ENCODE peak calls at places on chromosomes 16 and 17, in seven cellular contexts. One of them, this sample, is unnamed.

GRCh38 chr17:3890082-3890892 is 2.6 kb downstream of the CAMKK1 start:
- DNase-seq in tibial artery: peak
- DNase-seq in left ventricle myocardium inferior: peak
- DNase-seq in tibial nerve: peak
- DNase-seq in stomach: peak
- DNase-seq in psoas muscle: peak
- DNase-seq in coronary artery: peak
- DNase-seq in this sample: peak

GRCh38 chr16:49344401-49344800 is 29.2 kb upstream of the C16orf78 start:
- DNase-seq in coronary artery: peak
- DNase-seq in left ventricle myocardium inferior: no peak
- DNase-seq in tibial artery: no peak
- DNase-seq in stomach: no peak
- DNase-seq in tibial nerve: no peak
- DNase-seq in psoas muscle: no peak
- DNase-seq in this sample: no peak

GRCh38 chr16:4393243-4393606 is 21.6 kb downstream of the VASN start:
- DNase-seq in left ventricle myocardium inferior: no peak
- DNase-seq in coronary artery: peak
- DNase-seq in tibial nerve: no peak
- DNase-seq in tibial artery: no peak
- DNase-seq in psoas muscle: no peak
- DNase-seq in stomach: peak
- DNase-seq in this sample: no peak

GRCh38 chr17:80025140-80025539 is 10.5 kb downstream of the TBC1D16 start:
- DNase-seq in stomach: no peak
- DNase-seq in psoas muscle: no peak
- DNase-seq in tibial artery: no peak
- DNase-seq in tibial nerve: no peak
- DNase-seq in left ventricle myocardium inferior: no peak
- DNase-seq in coronary artery: no peak
- DNase-seq in this sample: no peak

GRCh38 chr17:45227101-45227591 is 5.5 kb downstream of the FMNL1 start:
- DNase-seq in tibial artery: no peak
- DNase-seq in stomach: no peak
- DNase-seq in left ventricle myocardium inferior: no peak
- DNase-seq in tibial nerve: no peak
- DNase-seq in coronary artery: no peak
- DNase-seq in psoas muscle: no peak
- DNase-seq in this sample: no peak

GRCh38 chr17:50481648-50482047 is 3.0 kb downstream of the RSAD1 start:
- DNase-seq in tibial nerve: no peak
- DNase-seq in psoas muscle: no peak
- DNase-seq in stomach: no peak
- DNase-seq in left ventricle myocardium inferior: no peak
- DNase-seq in coronary artery: no peak
- DNase-seq in tibial artery: no peak
- DNase-seq in this sample: no peak

GRCh38 chr16:24734382-24734781 is 4.9 kb downstream of the TNRC6A start:
- DNase-seq in coronary artery: no peak
- DNase-seq in stomach: no peak
- DNase-seq in tibial artery: no peak
- DNase-seq in psoas muscle: no peak
- DNase-seq in tibial nerve: no peak
- DNase-seq in left ventricle myocardium inferior: no peak
- DNase-seq in this sample: no peak

GRCh38 chr17:1532836-1533602 is 16.6 kb upstream of the INPP5K start:
- DNase-seq in left ventricle myocardium inferior: no peak
- DNase-seq in tibial artery: no peak
- DNase-seq in tibial nerve: no peak
- DNase-seq in psoas muscle: no peak
- DNase-seq in coronary artery: no peak
- DNase-seq in stomach: no peak
- DNase-seq in this sample: no peak

GRCh38 chr17:79272666-79273219 is 198.1 kb downstream of the ENGASE start:
- DNase-seq in coronary artery: no peak
- DNase-seq in left ventricle myocardium inferior: no peak
- DNase-seq in tibial artery: no peak
- DNase-seq in stomach: no peak
- DNase-seq in psoas muscle: no peak
- DNase-seq in tibial nerve: no peak
- DNase-seq in this sample: no peak

GRCh38 chr16:80931985-80932720 is 74.5 kb downstream of the CMC2 start:
- DNase-seq in coronary artery: peak
- DNase-seq in tibial artery: peak
- DNase-seq in left ventricle myocardium inferior: peak
- DNase-seq in tibial nerve: peak
- DNase-seq in psoas muscle: peak
- DNase-seq in stomach: peak
- DNase-seq in this sample: peak

GRCh38 chr17:81514485-81514734 is 1.8 kb upstream of the ACTG1 start:
- DNase-seq in stomach: no peak
- DNase-seq in psoas muscle: no peak
- DNase-seq in left ventricle myocardium inferior: no peak
- DNase-seq in tibial artery: no peak
- DNase-seq in coronary artery: no peak
- DNase-seq in tibial nerve: no peak
- DNase-seq in this sample: no peak

GRCh38 chr17:19703106-19703775 is 13.1 kb downstream of the SLC47A2 start:
- DNase-seq in coronary artery: no peak
- DNase-seq in tibial nerve: no peak
- DNase-seq in psoas muscle: no peak
- DNase-seq in stomach: no peak
- DNase-seq in left ventricle myocardium inferior: no peak
- DNase-seq in tibial artery: no peak
- DNase-seq in this sample: no peak

GRCh38 chr17:4509923-4510614 is 11.4 kb downstream of the SPNS2 start:
- DNase-seq in psoas muscle: peak
- DNase-seq in tibial artery: peak
- DNase-seq in stomach: peak
- DNase-seq in tibial nerve: no peak
- DNase-seq in coronary artery: peak
- DNase-seq in left ventricle myocardium inferior: peak
- DNase-seq in this sample: peak

GRCh38 chr16:4800290-4801041 is 2.0 kb downstream of the ROGDI start:
- DNase-seq in tibial nerve: no peak
- DNase-seq in left ventricle myocardium inferior: peak
- DNase-seq in coronary artery: no peak
- DNase-seq in tibial artery: no peak
- DNase-seq in stomach: peak
- DNase-seq in psoas muscle: peak
- DNase-seq in this sample: peak

GRCh38 chr17:17965152-17965721 is 7.0 kb downstream of the TOM1L2 start:
- DNase-seq in coronary artery: no peak
- DNase-seq in psoas muscle: no peak
- DNase-seq in left ventricle myocardium inferior: no peak
- DNase-seq in tibial artery: no peak
- DNase-seq in tibial nerve: no peak
- DNase-seq in stomach: no peak
- DNase-seq in this sample: no peak

GRCh38 chr17:17963694-17964436 is 8.3 kb downstream of the TOM1L2 start:
- DNase-seq in left ventricle myocardium inferior: no peak
- DNase-seq in coronary artery: no peak
- DNase-seq in psoas muscle: no peak
- DNase-seq in tibial artery: no peak
- DNase-seq in tibial nerve: no peak
- DNase-seq in stomach: no peak
- DNase-seq in this sample: no peak

GRCh38 chr17:17966399-17966798 is 5.8 kb downstream of the TOM1L2 start:
- DNase-seq in coronary artery: no peak
- DNase-seq in tibial nerve: no peak
- DNase-seq in psoas muscle: no peak
- DNase-seq in left ventricle myocardium inferior: no peak
- DNase-seq in stomach: no peak
- DNase-seq in tibial artery: no peak
- DNase-seq in this sample: no peak

GRCh38 chr17:17963066-17963465 is 9.1 kb downstream of the TOM1L2 start:
- DNase-seq in psoas muscle: no peak
- DNase-seq in stomach: no peak
- DNase-seq in tibial nerve: no peak
- DNase-seq in left ventricle myocardium inferior: no peak
- DNase-seq in tibial artery: no peak
- DNase-seq in coronary artery: no peak
- DNase-seq in this sample: no peak

DNA sequence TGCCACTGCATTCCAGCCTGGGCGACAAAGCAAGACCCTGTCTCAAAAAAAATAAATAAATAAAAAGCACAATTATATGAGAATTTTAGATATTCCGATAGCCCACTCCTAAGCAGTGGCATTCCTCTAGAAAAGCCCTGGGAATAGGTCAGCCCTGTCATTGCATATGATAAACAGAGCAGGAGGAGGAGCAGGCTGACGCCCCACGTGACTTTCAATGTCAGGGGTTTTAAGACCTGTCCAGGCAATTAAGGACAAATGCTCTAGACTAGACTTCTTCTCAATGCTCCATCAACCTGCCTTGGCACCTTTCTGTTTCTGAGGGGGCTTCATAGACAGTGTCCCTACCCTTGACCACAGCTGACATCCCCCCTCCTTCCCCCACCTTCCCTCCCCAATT is 7.5 kb downstream of the TOM1L2 start:
- DNase-seq in psoas muscle: no peak
- DNase-seq in left ventricle myocardium inferior: no peak
- DNase-seq in tibial nerve: no peak
- DNase-seq in stomach: no peak
- DNase-seq in tibial artery: no peak
- DNase-seq in coronary artery: no peak
- DNase-seq in this sample: no peak
- TF ChIP-seq CTCF in psoas muscle: no peak
- TF ChIP-seq CTCF in left ventricle myocardium inferior: no peak
- TF ChIP-seq CTCF in tibial nerve: no peak
- TF ChIP-seq CTCF in stomach: no peak
- TF ChIP-seq CTCF in tibial artery: no peak
- TF ChIP-seq CTCF in coronary artery: no peak
- TF ChIP-seq CTCF in this sample: no peak

GRCh38 chr16:1612320-1613111 is at the start of gene CRAMP1:
- DNase-seq in left ventricle myocardium inferior: no peak
- DNase-seq in coronary artery: no peak
- DNase-seq in tibial nerve: no peak
- DNase-seq in tibial artery: no peak
- DNase-seq in psoas muscle: no peak
- DNase-seq in stomach: no peak
- DNase-seq in this sample: peak

GRCh38 chr16:1613728-1614225 is 1.6 kb downstream of the CRAMP1 start:
- DNase-seq in psoas muscle: no peak
- DNase-seq in coronary artery: no peak
- DNase-seq in tibial nerve: no peak
- DNase-seq in left ventricle myocardium inferior: no peak
- DNase-seq in stomach: peak
- DNase-seq in tibial artery: no peak
- DNase-seq in this sample: no peak

GRCh38 chr16:1614226-1615102 is 2.3 kb downstream of the CRAMP1 start:
- DNase-seq in coronary artery: no peak
- DNase-seq in psoas muscle: peak
- DNase-seq in tibial nerve: no peak
- DNase-seq in stomach: peak
- DNase-seq in left ventricle myocardium inferior: no peak
- DNase-seq in tibial artery: no peak
- DNase-seq in this sample: peak

GRCh38 chr16:1613240-1613639 is 1.1 kb downstream of the CRAMP1 start:
- DNase-seq in coronary artery: no peak
- DNase-seq in stomach: no peak
- DNase-seq in tibial nerve: no peak
- DNase-seq in left ventricle myocardium inferior: no peak
- DNase-seq in tibial artery: no peak
- DNase-seq in psoas muscle: no peak
- DNase-seq in this sample: no peak

GRCh38 chr16:1615761-1616160 is 3.6 kb downstream of the CRAMP1 start:
- DNase-seq in tibial nerve: no peak
- DNase-seq in psoas muscle: no peak
- DNase-seq in coronary artery: no peak
- DNase-seq in stomach: no peak
- DNase-seq in left ventricle myocardium inferior: no peak
- DNase-seq in tibial artery: no peak
- DNase-seq in this sample: no peak
- H3K4me3 ChIP-seq in tibial nerve: no peak
- H3K4me3 ChIP-seq in psoas muscle: peak
- H3K4me3 ChIP-seq in coronary artery: peak
- H3K4me3 ChIP-seq in stomach: peak
- H3K4me3 ChIP-seq in left ventricle myocardium inferior: peak
- H3K4me3 ChIP-seq in tibial artery: no peak
- H3K4me3 ChIP-seq in this sample: no peak

GRCh38 chr17:75645501-75645888 is 12.3 kb downstream of the SMIM5 start:
- DNase-seq in tibial artery: no peak
- DNase-seq in left ventricle myocardium inferior: no peak
- DNase-seq in tibial nerve: no peak
- DNase-seq in stomach: peak
- DNase-seq in psoas muscle: no peak
- DNase-seq in coronary artery: no peak
- DNase-seq in this sample: no peak
- H3K27ac ChIP-seq in tibial artery: no peak
- H3K27ac ChIP-seq in left ventricle myocardium inferior: no peak
- H3K27ac ChIP-seq in tibial nerve: peak
- H3K27ac ChIP-seq in stomach: peak
- H3K27ac ChIP-seq in psoas muscle: no peak
- H3K27ac ChIP-seq in coronary artery: no peak
- H3K27ac ChIP-seq in this sample: no peak

GRCh38 chr16:66719246-66719645 is 22.7 kb upstream of the CMTM4 start:
- DNase-seq in tibial nerve: no peak
- DNase-seq in coronary artery: no peak
- DNase-seq in tibial artery: no peak
- DNase-seq in psoas muscle: no peak
- DNase-seq in stomach: no peak
- DNase-seq in left ventricle myocardium inferior: no peak
- DNase-seq in this sample: no peak

GRCh38 chr16:66714062-66714461 is 17.5 kb upstream of the CMTM4 start:
- DNase-seq in coronary artery: no peak
- DNase-seq in tibial nerve: no peak
- DNase-seq in left ventricle myocardium inferior: no peak
- DNase-seq in psoas muscle: no peak
- DNase-seq in stomach: no peak
- DNase-seq in tibial artery: no peak
- DNase-seq in this sample: no peak

GRCh38 chr16:66717776-66718175 is 21.2 kb upstream of the CMTM4 start:
- DNase-seq in tibial artery: no peak
- DNase-seq in left ventricle myocardium inferior: no peak
- DNase-seq in tibial nerve: no peak
- DNase-seq in stomach: no peak
- DNase-seq in psoas muscle: no peak
- DNase-seq in coronary artery: no peak
- DNase-seq in this sample: no peak

GRCh38 chr16:66714659-66715307 is 18.2 kb upstream of the CMTM4 start:
- DNase-seq in left ventricle myocardium inferior: no peak
- DNase-seq in tibial artery: no peak
- DNase-seq in psoas muscle: no peak
- DNase-seq in stomach: no peak
- DNase-seq in tibial nerve: no peak
- DNase-seq in coronary artery: no peak
- DNase-seq in this sample: no peak

DNA sequence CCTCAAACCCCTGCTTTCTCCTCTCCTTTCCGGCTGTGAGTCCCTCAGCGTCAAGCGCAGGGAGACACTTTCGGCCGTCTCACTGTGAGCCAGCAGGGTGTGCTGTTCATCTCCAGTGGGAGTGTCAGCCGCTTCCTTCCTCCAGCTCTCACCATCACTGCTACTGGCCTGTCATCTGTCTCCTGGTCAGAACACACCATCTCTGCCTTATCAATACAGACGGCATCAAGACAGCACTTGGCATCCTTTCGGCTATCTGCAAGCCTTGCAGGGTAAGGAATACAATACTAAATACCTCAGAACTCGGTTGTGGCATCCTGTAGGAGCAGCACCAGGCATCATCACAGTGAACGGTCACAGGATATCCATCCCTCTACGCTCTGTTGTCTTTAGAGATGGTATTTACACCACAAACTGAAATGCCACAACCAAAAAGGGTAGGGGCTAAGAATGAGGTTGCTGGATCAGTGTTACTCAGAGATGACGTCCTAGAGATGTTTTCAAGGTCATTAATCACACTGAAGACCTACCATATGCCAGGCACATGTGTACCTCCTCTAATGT is 20.7 kb upstream of the CMTM4 start:
- DNase-seq in tibial artery: no peak
- DNase-seq in tibial nerve: no peak
- DNase-seq in stomach: no peak
- DNase-seq in psoas muscle: peak
- DNase-seq in coronary artery: no peak
- DNase-seq in left ventricle myocardium inferior: peak
- DNase-seq in this sample: no peak
- TF ChIP-seq CTCF in tibial artery: no peak
- TF ChIP-seq CTCF in tibial nerve: peak
- TF ChIP-seq CTCF in stomach: no peak
- TF ChIP-seq CTCF in psoas muscle: peak
- TF ChIP-seq CTCF in coronary artery: no peak
- TF ChIP-seq CTCF in left ventricle myocardium inferior: peak
- TF ChIP-seq CTCF in this sample: peak

This sample was measured in heart left ventricle.